ENCODE peak calls at places on chromosome 16, in six cellular contexts. D is A549, Q is astrocyte of the spinal cord, P is fibroblast of mammary gland, R is bronchial epithelial cell, Z is stomach. J is an unnamed sample.

GRCh38 chr16:77579283-77579985 is 142.9 kb upstream of the NUDT7 start:
- DNase-seq in D (peak), Q (no peak), P (peak), R (no peak), Z (no peak), J (peak)

GRCh38 chr16:19044781-19045180 is 22.6 kb upstream of the COQ7 start:
- DNase-seq in D (no peak), Q (no peak), P (peak), R (no peak), Z (no peak), J (no peak)

GRCh38 chr16:50247123-50247905 is 19.0 kb upstream of the ADCY7 start:
- DNase-seq in D (no peak), Q (no peak), P (no peak), R (no peak), Z (no peak), J (no peak)

GRCh38 chr16:50478773-50479149 is 69.4 kb upstream of the NKD1 start:
- DNase-seq in D (no peak), Q (no peak), P (no peak), R (no peak), Z (peak), J (no peak)

GRCh38 chr16:67026570-67026969 is 2.4 kb upstream of the CBFB start:
- DNase-seq in D (no peak), Q (no peak), P (no peak), R (no peak), Z (no peak), J (no peak)

GRCh38 chr16:55176901-55177300 is 147.1 kb upstream of the IRX6 start:
- DNase-seq in D (no peak), Q (no peak), P (no peak), R (no peak), Z (no peak), J (no peak)

GRCh38 chr16:9607512-9608230 is 516.2 kb downstream of the HAPSTR1 start:
- DNase-seq in D (no peak), Q (no peak), P (no peak), R (peak), Z (no peak), J (no peak)

GRCh38 chr16:84730406-84731106 is 30.8 kb downstream of the USP10 start:
- DNase-seq in D (peak), Q (peak), P (peak), R (peak), Z (peak), J (peak)

GRCh38 chr16:68235105-68235881 is 634 bp downstream of the ESRP2 start:
- DNase-seq in D (no peak), Q (no peak), P (no peak), R (peak), Z (peak), J (no peak)

GRCh38 chr16:55116165-55116894 is 185.7 kb downstream of the IRX5 start:
- DNase-seq in D (no peak), Q (peak), P (no peak), R (peak), Z (no peak), J (no peak)

GRCh38 chr16:3157229-3158013 is 22.6 kb downstream of the ZNF213 start:
- DNase-seq in D (peak), Q (peak), P (peak), R (peak), Z (peak), J (peak)

GRCh38 chr16:23597003-23597756 is 1.1 kb upstream of the NDUFAB1 start:
- DNase-seq in D (peak), Q (no peak), P (peak), R (peak), Z (no peak), J (peak)

GRCh38 chr16:67158637-67159600 is 790 bp downstream of the TRADD start:
- DNase-seq in D (peak), Q (no peak), P (no peak), R (peak), Z (peak), J (no peak)

GRCh38 chr16:19094542-19095365 is 19.0 kb upstream of the ITPRIPL2 start:
- DNase-seq in D (peak), Q (no peak), P (no peak), R (peak), Z (peak), J (peak)

GRCh38 chr16:14202697-14203096 is 131.6 kb downstream of the MRTFB start:
- DNase-seq in D (peak), Q (no peak), P (peak), R (peak), Z (no peak), J (peak)

GRCh38 chr16:89038221-89038721 is 55.4 kb upstream of the ACSF3 start:
- DNase-seq in D (no peak), Q (no peak), P (no peak), R (no peak), Z (no peak), J (no peak)

GRCh38 chr16:1950047-1950446 is 4.4 kb downstream of the RPL3L start:
- DNase-seq in D (no peak), Q (no peak), P (no peak), R (peak), Z (no peak), J (no peak)
- TF ChIP-seq CTCF in D (no peak), Q (no peak), P (no peak), R (peak), Z (no peak), J (no peak)

DNA sequence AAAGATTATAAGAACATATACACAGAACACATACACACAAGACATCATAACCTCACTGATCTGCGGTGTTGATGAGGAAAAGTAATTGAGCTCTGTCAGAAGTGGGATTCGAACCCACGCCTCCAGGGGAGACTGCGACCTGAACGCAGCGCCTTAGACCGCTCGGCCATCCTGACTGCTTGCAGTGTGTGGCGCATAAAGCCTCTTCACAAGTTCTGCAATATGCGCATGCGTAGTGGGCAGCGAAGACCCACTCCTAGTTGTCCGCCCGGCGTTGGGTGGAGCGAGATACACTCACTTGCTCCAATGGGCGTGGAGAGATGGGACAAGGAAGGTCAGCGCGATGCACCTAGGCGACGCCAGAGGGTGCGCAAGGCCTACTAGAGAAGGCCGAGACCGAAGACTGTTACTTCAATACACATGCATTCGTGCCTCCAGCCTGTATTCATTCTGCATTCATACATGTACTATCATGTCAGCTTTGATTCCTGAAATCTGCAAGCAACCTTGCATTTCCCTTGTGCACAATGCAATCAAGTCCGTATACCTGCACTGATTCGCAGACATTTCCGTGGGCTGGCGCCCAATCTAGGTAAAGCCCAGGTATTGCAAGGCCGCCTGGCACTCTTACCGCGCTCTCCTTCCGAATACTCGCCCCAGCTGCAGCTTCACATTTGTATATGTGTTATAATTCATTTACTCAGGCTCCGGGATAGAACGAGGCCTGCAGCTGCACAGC is 16.1 kb upstream of the PLLP start:
- DNase-seq in D (peak), Q (peak), P (peak), R (peak), Z (peak), J (peak)
- H3K4me3 ChIP-seq in D (peak), Q (peak), P (peak), R (peak), Z (peak), J (peak)

GRCh38 chr16:47144559-47144877 is 773 bp upstream of the NETO2 start:
- DNase-seq in D (no peak), Q (no peak), P (no peak), R (no peak), Z (no peak), J (no peak)

GRCh38 chr16:47143329-47143676 is 442 bp downstream of the NETO2 start:
- DNase-seq in D (peak), Q (peak), P (peak), R (peak), Z (peak), J (peak)

GRCh38 chr16:47141773-47142468 is 1.8 kb downstream of the NETO2 start:
- DNase-seq in D (peak), Q (peak), P (peak), R (peak), Z (peak), J (peak)

GRCh38 chr16:47142469-47143328 is 1.0 kb downstream of the NETO2 start:
- DNase-seq in D (peak), Q (peak), P (peak), R (peak), Z (peak), J (peak)

DNA sequence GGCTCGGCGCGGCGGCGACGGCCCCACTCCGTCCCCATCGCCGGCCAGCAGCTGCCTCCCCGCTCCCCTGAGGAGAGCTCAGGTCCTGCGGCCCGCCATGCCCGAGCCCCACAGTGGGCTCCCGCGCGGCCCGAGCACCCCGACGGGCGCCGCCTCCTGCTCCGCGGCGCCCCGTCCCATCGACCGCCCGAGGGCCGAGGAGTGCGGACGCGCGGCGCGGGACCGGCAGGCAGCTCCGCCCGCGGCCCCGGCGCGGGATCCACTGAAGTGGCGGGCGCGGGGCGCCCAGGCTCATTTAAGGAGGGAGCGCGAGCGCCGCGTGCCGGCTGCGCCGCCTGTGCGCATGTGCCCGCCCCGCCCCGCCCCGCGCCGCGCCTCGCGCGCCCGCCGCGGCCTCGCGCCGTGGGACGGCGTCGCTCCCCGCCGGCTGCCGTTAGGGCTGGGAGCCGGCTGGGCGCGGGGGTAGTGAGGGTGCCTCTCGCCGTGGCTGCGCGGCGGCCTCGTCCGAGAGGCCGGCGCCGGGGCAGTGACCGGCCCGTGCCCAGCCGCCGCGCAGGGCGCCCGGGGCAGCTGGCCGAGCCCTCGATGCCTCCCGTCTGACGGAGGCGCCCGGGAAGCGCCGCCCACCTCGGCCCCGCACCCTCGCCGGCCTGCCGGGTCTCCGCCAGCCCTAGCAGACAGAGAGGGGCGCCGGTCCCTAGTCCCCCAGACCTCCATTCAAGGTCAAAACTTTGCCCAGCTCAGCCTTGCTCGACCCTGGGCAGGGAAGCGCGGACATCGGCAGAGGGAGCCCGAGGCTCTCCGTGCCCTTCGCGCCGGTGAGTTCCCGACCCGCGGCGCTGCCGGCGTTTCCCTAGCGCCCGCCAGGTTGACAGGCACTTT is at the start of gene NETO2:
- DNase-seq in D (peak), Q (peak), P (peak), R (no peak), Z (peak), J (peak)
- TF ChIP-seq CTCF in D (peak), Q (peak), P (peak), R (peak), Z (peak), J (peak)

GRCh38 chr16:69328854-69329316 is 1.5 kb downstream of the PDF start:
- DNase-seq in D (no peak), Q (peak), P (peak), R (peak), Z (no peak), J (peak)
- H3K4me3 ChIP-seq in D (peak), Q (peak), P (peak), R (peak), Z (peak), J (peak)

J was measured in choroid plexus epithelial cell.